ENCODE peak calls at places on chromosome 4, in four cellular contexts. One of them, this sample, is unnamed.

GRCh38 chr4:182662551-182662950 is 254.6 kb downstream of the DCTD start:
- DNase-seq in H1: no peak
- DNase-seq in IMR-90: no peak
- DNase-seq in H9: no peak
- DNase-seq in this sample: no peak

GRCh38 chr4:126328914-126329313 is 1014.2 kb downstream of the FAT4 start:
- DNase-seq in H1: no peak
- DNase-seq in IMR-90: no peak
- DNase-seq in H9: no peak
- DNase-seq in this sample: no peak

GRCh38 chr4:74157116-74157742 is 689 bp upstream of the MTHFD2L start:
- DNase-seq in H9: no peak
- DNase-seq in H1: no peak
- DNase-seq in IMR-90: peak
- DNase-seq in this sample: peak

GRCh38 chr4:169774466-169775445 is 17.0 kb upstream of the HPF1 start:
- DNase-seq in H1: peak
- DNase-seq in IMR-90: no peak
- DNase-seq in H9: peak
- DNase-seq in this sample: no peak

GRCh38 chr4:179124957-179125356 is 1682.7 kb upstream of the AGA start:
- DNase-seq in H1: no peak
- DNase-seq in IMR-90: no peak
- DNase-seq in H9: no peak
- DNase-seq in this sample: peak

GRCh38 chr4:56512166-56512565 is 6.6 kb downstream of the ARL9 start:
- DNase-seq in H1: no peak
- DNase-seq in H9: no peak
- DNase-seq in IMR-90: peak
- DNase-seq in this sample: no peak

GRCh38 chr4:22235798-22236197 is 280.1 kb downstream of the ADGRA3 start:
- DNase-seq in H9: no peak
- DNase-seq in H1: no peak
- DNase-seq in IMR-90: no peak
- DNase-seq in this sample: peak

GRCh38 chr4:40980318-40980883 is 230.6 kb downstream of the NSUN7 start:
- DNase-seq in IMR-90: no peak
- DNase-seq in H1: no peak
- DNase-seq in H9: no peak
- DNase-seq in this sample: peak

GRCh38 chr4:186104114-186104894 is at the start of gene FAM149A:
- DNase-seq in IMR-90: no peak
- DNase-seq in H9: peak
- DNase-seq in H1: peak
- DNase-seq in this sample: peak

GRCh38 chr4:7594013-7594412 is 159.3 kb upstream of the PSAPL1 start:
- DNase-seq in IMR-90: no peak
- DNase-seq in H9: no peak
- DNase-seq in H1: peak
- DNase-seq in this sample: peak

GRCh38 chr4:173699841-173700475 is 169.9 kb upstream of the HAND2 start:
- DNase-seq in H9: no peak
- DNase-seq in H1: no peak
- DNase-seq in IMR-90: no peak
- DNase-seq in this sample: no peak

GRCh38 chr4:104064650-104065577 is 345.1 kb upstream of the TACR3 start:
- DNase-seq in IMR-90: no peak
- DNase-seq in H9: peak
- DNase-seq in H1: peak
- DNase-seq in this sample: peak

GRCh38 chr4:152528060-152528459 is 7.8 kb downstream of the FBXW7 start:
- DNase-seq in H9: no peak
- DNase-seq in IMR-90: no peak
- DNase-seq in H1: no peak
- DNase-seq in this sample: no peak

GRCh38 chr4:138223191-138223910 is 18.8 kb downstream of the SLC7A11 start:
- DNase-seq in H1: no peak
- DNase-seq in H9: peak
- DNase-seq in IMR-90: no peak
- DNase-seq in this sample: peak

GRCh38 chr4:26861434-26862186 is 969 bp downstream of the STIM2 start:
- DNase-seq in IMR-90: peak
- DNase-seq in H1: peak
- DNase-seq in H9: peak
- DNase-seq in this sample: peak

GRCh38 chr4:23759066-23759465 is 130.8 kb downstream of the PPARGC1A start:
- DNase-seq in IMR-90: no peak
- DNase-seq in H9: no peak
- DNase-seq in H1: no peak
- DNase-seq in this sample: no peak

GRCh38 chr4:26325191-26325590 is 4.4 kb downstream of the RBPJ start:
- DNase-seq in H1: no peak
- DNase-seq in H9: no peak
- DNase-seq in IMR-90: peak
- DNase-seq in this sample: peak

GRCh38 chr4:183936047-183936446 is 30.9 kb downstream of the STOX2 start:
- DNase-seq in H9: no peak
- DNase-seq in H1: no peak
- DNase-seq in IMR-90: no peak
- DNase-seq in this sample: no peak

GRCh38 chr4:6162885-6163284 is 37.5 kb downstream of the JAKMIP1 start:
- DNase-seq in H9: no peak
- DNase-seq in H1: no peak
- DNase-seq in IMR-90: no peak
- DNase-seq in this sample: no peak
- H3K23ac ChIP-seq in H9: no peak
- H3K23ac ChIP-seq in H1: no peak
- H3K23ac ChIP-seq in IMR-90: no peak
- H3K23ac ChIP-seq in this sample: no peak

GRCh38 chr4:86274642-86275041 is 85.2 kb downstream of the MAPK10 start:
- DNase-seq in H1: no peak
- DNase-seq in IMR-90: no peak
- DNase-seq in H9: no peak
- DNase-seq in this sample: no peak
- H3K56ac ChIP-seq in H1: no peak
- H3K56ac ChIP-seq in IMR-90: no peak
- H3K56ac ChIP-seq in H9: no peak
- H3K56ac ChIP-seq in this sample: no peak

GRCh38 chr4:37686373-37687174 is at the start of gene RELL1:
- DNase-seq in H1: peak
- DNase-seq in IMR-90: peak
- DNase-seq in H9: peak
- DNase-seq in this sample: peak

GRCh38 chr4:37684154-37684553 is 2.0 kb downstream of the RELL1 start:
- DNase-seq in IMR-90: no peak
- DNase-seq in H1: no peak
- DNase-seq in H9: no peak
- DNase-seq in this sample: no peak

GRCh38 chr4:37685211-37685725 is 908 bp downstream of the RELL1 start:
- DNase-seq in IMR-90: peak
- DNase-seq in H1: no peak
- DNase-seq in H9: no peak
- DNase-seq in this sample: peak

GRCh38 chr4:37687175-37687525 is 974 bp upstream of the RELL1 start:
- DNase-seq in H1: no peak
- DNase-seq in IMR-90: no peak
- DNase-seq in H9: no peak
- DNase-seq in this sample: no peak

GRCh38 chr4:37685726-37686372 is 327 bp downstream of the RELL1 start:
- DNase-seq in H1: no peak
- DNase-seq in H9: no peak
- DNase-seq in IMR-90: peak
- DNase-seq in this sample: peak
- H3K23ac ChIP-seq in H1: no peak
- H3K23ac ChIP-seq in H9: no peak
- H3K23ac ChIP-seq in IMR-90: peak
- H3K23ac ChIP-seq in this sample: peak

GRCh38 chr4:136438645-136439044 is 1093.6 kb downstream of the PCDH18 start:
- DNase-seq in H9: no peak
- DNase-seq in IMR-90: no peak
- DNase-seq in H1: no peak
- DNase-seq in this sample: no peak
- H3K56ac ChIP-seq in H9: no peak
- H3K56ac ChIP-seq in IMR-90: no peak
- H3K56ac ChIP-seq in H1: no peak
- H3K56ac ChIP-seq in this sample: no peak

GRCh38 chr4:42361475-42361874 is 35.8 kb upstream of the SHISA3 start:
- DNase-seq in IMR-90: no peak
- DNase-seq in H1: no peak
- DNase-seq in H9: no peak
- DNase-seq in this sample: no peak
- H3K23ac ChIP-seq in IMR-90: no peak
- H3K23ac ChIP-seq in H1: no peak
- H3K23ac ChIP-seq in H9: no peak
- H3K23ac ChIP-seq in this sample: no peak

GRCh38 chr4:53012738-53013137 is 150.6 kb downstream of the RASL11B start:
- DNase-seq in H1: no peak
- DNase-seq in IMR-90: peak
- DNase-seq in H9: no peak
- DNase-seq in this sample: no peak
- H3K56ac ChIP-seq in H1: no peak
- H3K56ac ChIP-seq in IMR-90: no peak
- H3K56ac ChIP-seq in H9: no peak
- H3K56ac ChIP-seq in this sample: no peak

DNA sequence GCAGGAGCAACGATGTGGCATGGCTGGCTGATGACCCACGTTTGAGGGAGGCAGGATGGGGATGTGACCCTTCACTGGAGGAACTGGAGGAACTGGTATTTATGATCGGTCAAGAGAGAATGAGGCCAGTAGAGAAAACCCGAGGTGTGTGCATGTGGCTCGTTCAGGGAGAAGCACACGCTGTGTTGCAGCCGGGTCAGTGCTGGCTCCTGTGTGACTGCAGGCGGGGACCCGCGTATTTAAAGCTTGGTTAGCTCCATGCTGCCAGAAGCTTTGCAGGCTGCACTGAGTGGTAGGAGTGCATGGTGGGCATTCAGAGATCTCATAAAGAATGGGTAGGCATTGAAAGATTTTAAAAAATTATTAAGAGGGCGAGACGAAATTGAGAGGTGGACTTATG is 52.1 kb downstream of the NELFA start:
- DNase-seq in H1: no peak
- DNase-seq in H9: no peak
- DNase-seq in IMR-90: no peak
- DNase-seq in this sample: no peak
- H3K23ac ChIP-seq in H1: no peak
- H3K23ac ChIP-seq in H9: no peak
- H3K23ac ChIP-seq in IMR-90: no peak
- H3K23ac ChIP-seq in this sample: no peak